ENCODE peak calls at places on chromosomes 6 and 20, in five cellular contexts. F is activated T-helper 1 cell treated with anti-CD3 and anti-CD28 coated beads, Interleukin-12 subunit alpha, Interleukin-12 subunit beta, Interleukin-2, Interleukin-4 antibody, amounts not matched to agents 30 ng/mL and 10 ng/mL and 1 ng/mL, durations not matched to agents 14 hours and 24 hours and 36 hours; R is psoas muscle; J is cardiac fibroblast; B is left cardiac atrium. E is an unnamed sample.

GRCh38 chr6:95431637-95432228 is 145.6 kb upstream of the MANEA start:
- DNase-seq in B (peak), F (no peak), R (no peak), J (peak), E (peak)

GRCh38 chr6:145139451-145139850 is 595.9 kb downstream of the EPM2A start:
- DNase-seq in R (no peak), F (no peak), J (no peak), B (no peak), E (no peak)

GRCh38 chr6:106553440-106553839 is 75.9 kb downstream of the RTN4IP1 start:
- DNase-seq in B (no peak), F (no peak), R (no peak), J (no peak), E (no peak)

GRCh38 chr6:10479939-10480700 is 41.0 kb upstream of the GCNT2 start:
- DNase-seq in B (no peak), R (no peak), J (no peak), F (no peak), E (peak)

GRCh38 chr20:19408971-19409370 is 196.5 kb downstream of the SLC24A3 start:
- DNase-seq in J (no peak), F (no peak), B (no peak), R (no peak), E (peak)

GRCh38 chr6:33407132-33407718 is 3.6 kb upstream of the PHF1 start:
- DNase-seq in R (no peak), F (no peak), J (peak), B (no peak), E (no peak)

GRCh38 chr6:57222684-57223077 is 574 bp upstream of the RAB23 start:
- DNase-seq in B (no peak), F (no peak), J (no peak), R (no peak), E (no peak)

GRCh38 chr6:117615981-117616961 is 14.0 kb upstream of the GOPC start:
- DNase-seq in R (no peak), F (no peak), J (no peak), B (no peak), E (no peak)

GRCh38 chr20:20360464-20360863 is 7.4 kb upstream of the INSM1 start:
- DNase-seq in F (no peak), B (no peak), J (peak), R (no peak), E (peak)

GRCh38 chr20:35901678-35902544 is 52.4 kb downstream of the SCAND1 start:
- DNase-seq in J (peak), B (no peak), F (no peak), R (no peak), E (no peak)

GRCh38 chr6:28764761-28765282 is 159.0 kb downstream of the TRIM27 start:
- DNase-seq in R (no peak), F (no peak), B (no peak), J (no peak), E (no peak)

GRCh38 chr6:112222111-112222726 is 32.1 kb downstream of the LAMA4 start:
- DNase-seq in F (no peak), R (no peak), B (no peak), J (peak), E (peak)

GRCh38 chr6:134564705-134565104 is 246.8 kb upstream of the SGK1 start:
- DNase-seq in B (no peak), R (no peak), F (no peak), J (no peak), E (no peak)

E was measured in T47D.